ENCODE peak calls at places on chromosomes 4 and X, in seven cellular contexts. K, T, Q, R, H, X and O are unnamed samples.

GRCh38 chr4:182242793-182243192 is 409 bp upstream of the TENM3 start:
- DNase-seq in R (peak), K (no peak), H (no peak), X (no peak), Q (peak), T (no peak), O (peak)

GRCh38 chr4:26762650-26763049 is 98.0 kb upstream of the STIM2 start:
- DNase-seq in T (no peak), H (no peak), Q (peak), K (no peak), R (peak), X (peak), O (peak)

GRCh38 chr4:23161787-23162186 is 469.1 kb downstream of the GBA3 start:
- DNase-seq in R (no peak), H (no peak), T (peak), K (no peak), X (no peak), Q (no peak), O (no peak)

GRCh38 chrX:100316987-100317386 is 93.1 kb downstream of the PCDH19 start:
- DNase-seq in H (no peak), R (no peak), Q (no peak), K (no peak), T (no peak), X (no peak), O (no peak)

GRCh38 chr4:1981251-1982055 is 27.3 kb downstream of the NELFA start:
- DNase-seq in R (no peak), K (no peak), T (no peak), Q (peak), X (peak), H (no peak), O (peak)

GRCh38 chrX:115138040-115138439 is 51.2 kb upstream of the RBMXL3 start:
- DNase-seq in R (no peak), T (peak), K (no peak), X (no peak), Q (no peak), H (no peak), O (peak)

GRCh38 chr4:165784672-165785071 is 88.4 kb upstream of the TLL1 start:
- DNase-seq in R (no peak), T (no peak), X (no peak), K (no peak), Q (no peak), H (no peak), O (no peak)

GRCh38 chr4:177032341-177032740 is 239.6 kb upstream of the VEGFC start:
- DNase-seq in R (no peak), T (no peak), Q (no peak), H (no peak), X (no peak), K (no peak), O (no peak)

GRCh38 chr4:96126227-96126626 is 286.3 kb downstream of the PDHA2 start:
- DNase-seq in R (no peak), H (no peak), T (no peak), Q (no peak), K (no peak), X (no peak), O (no peak)

GRCh38 chr4:73608677-73609594 is 11.3 kb downstream of the RASSF6 start:
- DNase-seq in H (no peak), T (no peak), R (peak), Q (peak), X (no peak), K (no peak), O (no peak)

GRCh38 chr4:102308032-102308799 is 37.1 kb downstream of the SLC39A8 start:
- DNase-seq in Q (no peak), R (peak), K (no peak), T (no peak), H (no peak), X (no peak), O (peak)

GRCh38 chr4:157005193-157005592 is 33.6 kb upstream of the PDGFC start:
- DNase-seq in H (no peak), R (no peak), T (no peak), K (no peak), Q (no peak), X (no peak), O (no peak)

GRCh38 chr4:24024157-24024556 is 134.3 kb upstream of the PPARGC1A start:
- DNase-seq in H (no peak), R (peak), K (no peak), T (no peak), X (no peak), Q (peak), O (no peak)

GRCh38 chr4:70874268-70875156 is 27.7 kb upstream of the MOB1B start:
- DNase-seq in Q (no peak), H (no peak), R (no peak), T (no peak), K (no peak), X (no peak), O (no peak)

GRCh38 chrX:13940646-13941045 is 89.0 kb downstream of the GEMIN8 start:
- DNase-seq in R (no peak), X (no peak), T (no peak), K (no peak), H (no peak), Q (no peak), O (no peak)

GRCh38 chr4:156771171-156771837 is 200.3 kb downstream of the PDGFC start:
- DNase-seq in Q (peak), K (peak), R (peak), X (no peak), H (no peak), T (peak), O (peak)

GRCh38 chr4:7244766-7245320 is 52.5 kb downstream of the SORCS2 start:
- DNase-seq in H (no peak), Q (no peak), T (no peak), K (no peak), X (no peak), R (no peak), O (no peak)

GRCh38 chr4:120821986-120822385 is 100.5 kb downstream of the PRDM5 start:
- DNase-seq in X (no peak), R (no peak), T (no peak), K (no peak), Q (no peak), H (no peak), O (peak)

DNA sequence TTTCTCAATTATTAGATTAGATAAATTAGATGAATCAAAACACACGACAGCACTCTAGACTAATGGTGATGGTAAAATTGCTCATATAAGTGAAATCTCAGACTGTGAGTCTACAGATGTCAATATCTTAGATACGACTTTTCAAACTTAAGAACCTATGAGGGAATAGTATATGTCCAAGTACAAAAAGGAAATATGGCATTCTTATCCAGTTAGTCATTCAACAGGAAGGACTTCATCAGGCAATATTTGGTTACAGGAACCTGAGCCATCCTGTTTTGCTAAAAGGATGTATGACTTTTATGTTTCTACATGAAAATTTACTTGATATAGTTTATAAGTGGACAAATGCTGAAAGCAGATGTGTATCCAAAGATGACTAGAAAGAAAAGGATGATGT is 107.0 kb downstream of the CT47B1 start:
- DNase-seq in K (no peak), T (no peak), H (no peak), Q (peak), X (no peak), R (no peak), O (no peak)
- H3K27ac ChIP-seq in K (no peak), T (no peak), H (no peak), Q (no peak), X (no peak), R (no peak), O (no peak)

GRCh38 chr4:175946472-175947116 is 119.0 kb upstream of the WDR17 start:
- DNase-seq in K (no peak), X (no peak), H (no peak), T (no peak), Q (no peak), R (no peak), O (no peak)

GRCh38 chr4:175953960-175954521 is 111.6 kb upstream of the WDR17 start:
- DNase-seq in R (no peak), X (no peak), T (no peak), H (no peak), K (no peak), Q (no peak), O (peak)

GRCh38 chr4:175947117-175947722 is 118.4 kb upstream of the WDR17 start:
- DNase-seq in K (no peak), Q (peak), T (no peak), X (no peak), R (peak), H (no peak), O (peak)

GRCh38 chr4:175954685-175955084 is 111.0 kb upstream of the WDR17 start:
- DNase-seq in X (no peak), H (no peak), T (no peak), K (no peak), Q (no peak), R (no peak), O (no peak)

GRCh38 chr4:175951794-175952193 is 113.8 kb upstream of the WDR17 start:
- DNase-seq in K (no peak), R (no peak), T (no peak), Q (peak), H (no peak), X (no peak), O (no peak)
- H3K27ac ChIP-seq in K (no peak), R (no peak), T (no peak), Q (no peak), H (no peak), X (no peak), O (no peak)

GRCh38 chrX:24890677-24891076 is 125.1 kb downstream of the ARX start:
- DNase-seq in H (no peak), Q (no peak), K (no peak), X (no peak), T (no peak), R (no peak), O (no peak)
- H3K27ac ChIP-seq in H (no peak), Q (no peak), K (no peak), X (no peak), T (no peak), R (no peak), O (no peak)

GRCh38 chrX:154457491-154458115 is 478 bp upstream of the PLXNA3 start:
- DNase-seq in Q (no peak), H (no peak), X (peak), T (no peak), K (no peak), R (no peak), O (peak)

GRCh38 chrX:154458116-154458953 is at the start of gene PLXNA3:
- DNase-seq in X (no peak), H (no peak), Q (no peak), R (no peak), T (peak), K (no peak), O (peak)

GRCh38 chrX:154460326-154460725 is 2.2 kb downstream of the PLXNA3 start:
- DNase-seq in X (no peak), T (no peak), R (no peak), Q (no peak), K (no peak), H (no peak), O (no peak)

GRCh38 chrX:154459843-154460242 is 1.8 kb downstream of the PLXNA3 start:
- DNase-seq in K (no peak), H (no peak), Q (no peak), X (no peak), T (no peak), R (no peak), O (no peak)

DNA sequence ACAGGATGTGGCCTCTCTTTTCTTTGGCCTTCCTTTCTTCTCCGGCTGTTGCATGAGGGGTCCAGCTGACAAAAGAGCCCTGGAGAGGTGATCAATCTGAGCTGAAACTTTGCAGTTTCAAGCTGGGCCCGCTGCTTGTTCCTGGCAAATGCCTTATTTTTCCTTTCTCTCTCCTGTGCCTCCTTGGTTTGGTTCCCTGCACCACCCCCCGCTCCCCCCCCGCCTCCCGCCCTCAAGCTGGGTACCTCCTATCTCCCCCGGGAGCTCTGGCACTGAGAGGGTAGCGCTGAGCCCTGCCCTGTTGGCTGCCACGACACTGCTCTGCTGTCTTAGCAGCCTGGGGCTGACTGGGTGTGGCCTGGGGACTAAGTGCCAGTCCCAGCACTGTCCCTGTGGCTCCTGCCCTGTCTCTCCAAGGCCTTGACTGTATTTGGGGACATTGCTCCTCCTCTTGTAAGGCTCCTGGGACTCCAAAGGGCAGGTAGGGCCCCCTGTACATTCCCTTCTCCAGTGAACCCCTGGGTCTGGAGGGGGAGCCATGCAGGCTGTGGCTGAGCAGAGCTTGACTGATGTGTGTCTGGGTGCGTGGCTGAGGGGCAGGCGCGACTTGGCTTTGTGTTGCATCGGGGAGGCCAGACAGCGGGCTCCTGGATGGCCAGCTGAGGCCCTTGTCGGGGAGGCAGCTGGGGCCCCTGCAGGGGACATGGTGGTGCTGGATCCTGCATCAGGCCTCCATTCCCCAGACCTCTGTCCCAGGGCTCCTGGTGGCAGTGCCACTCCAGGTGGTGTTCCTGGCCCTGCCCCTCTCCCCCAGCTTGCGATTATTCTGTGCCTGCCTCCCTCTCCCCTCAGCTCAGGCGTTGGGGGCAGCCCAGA is 1.1 kb downstream of the PLXNA3 start:
- DNase-seq in H (peak), R (no peak), X (peak), T (no peak), Q (no peak), K (peak), O (peak)
- H3K27ac ChIP-seq in H (peak), R (no peak), X (peak), T (no peak), Q (peak), K (peak), O (no peak)

GRCh38 chr4:158837527-158838141 is 68.8 kb downstream of the FNIP2 start:
- DNase-seq in H (no peak), Q (no peak), R (no peak), X (peak), T (no peak), K (no peak), O (no peak)
- H3K27ac ChIP-seq in H (no peak), Q (no peak), R (no peak), X (peak), T (no peak), K (no peak), O (no peak)

GRCh38 chrX:16992902-16993301 is 46.4 kb downstream of the REPS2 start:
- DNase-seq in Q (no peak), K (no peak), R (no peak), H (no peak), T (no peak), X (peak), O (no peak)
- H3K27ac ChIP-seq in Q (no peak), K (no peak), R (no peak), H (no peak), T (no peak), X (peak), O (no peak)